ENCODE peak calls at places on chromosome 11, in seven cellular contexts. A, S, V, D, N, O and F are unnamed samples.

GRCh38 chr11:8922691-8923090 is 10.1 kb downstream of the C11orf16 start:
- DNase-seq in A (no peak), S (no peak), V (no peak), D (no peak), N (no peak), O (peak), F (no peak)

GRCh38 chr11:119222308-119222707 is 16.2 kb downstream of the CBL start:
- DNase-seq in A (no peak), S (no peak), V (peak), D (no peak), N (no peak), O (no peak), F (no peak)

GRCh38 chr11:34624069-34624468 is 3.2 kb downstream of the EHF start:
- DNase-seq in A (peak), S (peak), V (no peak), D (no peak), N (no peak), O (no peak), F (peak)

GRCh38 chr11:27234043-27234668 is 128.9 kb downstream of the CCDC34 start:
- DNase-seq in A (no peak), S (peak), V (peak), D (no peak), N (peak), O (peak), F (peak)

GRCh38 chr11:64472593-64473455 is 113.9 kb downstream of the RPS6KA4 start:
- DNase-seq in A (no peak), S (no peak), V (peak), D (peak), N (no peak), O (no peak), F (no peak)

GRCh38 chr11:111977141-111978027 is 40.2 kb downstream of the DIXDC1 start:
- DNase-seq in A (no peak), S (peak), V (peak), D (peak), N (no peak), O (no peak), F (peak)

GRCh38 chr11:134345237-134345550 is 13.4 kb downstream of the GLB1L2 start:
- DNase-seq in A (no peak), S (no peak), V (no peak), D (peak), N (no peak), O (peak), F (no peak)

GRCh38 chr11:86160546-86161149 is 83.9 kb upstream of the EED start:
- DNase-seq in A (no peak), S (no peak), V (no peak), D (no peak), N (no peak), O (no peak), F (no peak)

GRCh38 chr11:95443386-95443785 is 212.4 kb upstream of the SESN3 start:
- DNase-seq in A (peak), S (no peak), V (no peak), D (no peak), N (peak), O (no peak), F (peak)

GRCh38 chr11:124199702-124200101 is 16.6 kb downstream of the OR10D3 start:
- DNase-seq in A (no peak), S (no peak), V (peak), D (no peak), N (no peak), O (no peak), F (no peak)

GRCh38 chr11:7548659-7549283 is 35.0 kb downstream of the PPFIBP2 start:
- DNase-seq in A (peak), S (peak), V (no peak), D (no peak), N (peak), O (no peak), F (peak)

GRCh38 chr11:14809466-14809865 is 82.6 kb downstream of the CYP2R1 start:
- DNase-seq in A (no peak), S (no peak), V (no peak), D (no peak), N (no peak), O (no peak), F (no peak)

GRCh38 chr11:19241260-19242183 is 777 bp upstream of the E2F8 start:
- DNase-seq in A (peak), S (peak), V (no peak), D (no peak), N (peak), O (no peak), F (peak)

GRCh38 chr11:46615756-46616155 is 1.3 kb downstream of the HARBI1 start:
- DNase-seq in A (no peak), S (no peak), V (no peak), D (no peak), N (no peak), O (no peak), F (no peak)

GRCh38 chr11:65410936-65411680 is 11.5 kb upstream of the NEAT1 start:
- DNase-seq in A (no peak), S (no peak), V (no peak), D (no peak), N (no peak), O (no peak), F (no peak)

GRCh38 chr11:86594746-86595145 is 77.7 kb downstream of the ME3 start:
- DNase-seq in A (peak), S (no peak), V (peak), D (no peak), N (no peak), O (no peak), F (no peak)

GRCh38 chr11:126751242-126751641 is 249.3 kb downstream of the KIRREL3 start:
- DNase-seq in A (no peak), S (no peak), V (no peak), D (no peak), N (no peak), O (no peak), F (no peak)

GRCh38 chr11:5624489-5625278 is at the start of gene TRIM34:
- DNase-seq in A (peak), S (peak), V (peak), D (no peak), N (peak), O (no peak), F (peak)

GRCh38 chr11:92453055-92453454 is 228.4 kb downstream of the FAT3 start:
- DNase-seq in A (no peak), S (no peak), V (peak), D (no peak), N (no peak), O (no peak), F (peak)

GRCh38 chr11:13135385-13136271 is 126.5 kb downstream of the RASSF10 start:
- DNase-seq in A (no peak), S (no peak), V (peak), D (no peak), N (no peak), O (no peak), F (no peak)

GRCh38 chr11:57792870-57793269 is 31.3 kb downstream of the CTNND1 start:
- DNase-seq in A (no peak), S (peak), V (no peak), D (no peak), N (no peak), O (no peak), F (no peak)

GRCh38 chr11:23336961-23337360 is 476.7 kb upstream of the CCDC179 start:
- DNase-seq in A (no peak), S (no peak), V (no peak), D (no peak), N (no peak), O (no peak), F (no peak)

GRCh38 chr11:79507726-79508125 is 66.9 kb upstream of the TENM4 start:
- DNase-seq in A (no peak), S (no peak), V (no peak), D (no peak), N (no peak), O (no peak), F (no peak)

DNA sequence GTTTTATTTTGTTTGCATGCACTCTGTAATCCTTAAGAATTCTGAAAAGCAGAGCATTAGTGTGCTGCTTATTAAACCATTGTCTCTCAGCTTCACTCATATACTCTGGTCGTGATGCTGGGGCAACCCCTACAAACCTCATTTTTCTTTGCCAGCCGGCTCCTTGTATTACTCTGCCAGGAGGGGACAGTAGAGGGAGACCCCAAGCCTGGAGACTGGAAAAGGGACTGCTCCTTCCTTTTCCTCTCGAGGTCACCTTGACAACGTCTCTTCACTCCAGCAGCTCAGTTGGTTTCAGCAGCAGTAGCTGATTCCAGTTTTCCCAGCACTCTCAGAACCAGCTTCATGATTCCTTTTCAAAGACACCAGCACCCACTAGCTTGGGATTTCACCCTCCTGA is 2.8 kb upstream of the JHY start:
- DNase-seq in A (no peak), S (no peak), V (no peak), D (no peak), N (no peak), O (no peak), F (no peak)
- TF ChIP-seq CTCF in A (no peak), S (no peak), V (no peak), D (no peak), N (no peak), O (no peak), F (no peak)

GRCh38 chr11:90744169-90744568 is 521.3 kb upstream of the CHORDC1 start:
- DNase-seq in A (no peak), S (no peak), V (no peak), D (no peak), N (no peak), O (no peak), F (no peak)

DNA sequence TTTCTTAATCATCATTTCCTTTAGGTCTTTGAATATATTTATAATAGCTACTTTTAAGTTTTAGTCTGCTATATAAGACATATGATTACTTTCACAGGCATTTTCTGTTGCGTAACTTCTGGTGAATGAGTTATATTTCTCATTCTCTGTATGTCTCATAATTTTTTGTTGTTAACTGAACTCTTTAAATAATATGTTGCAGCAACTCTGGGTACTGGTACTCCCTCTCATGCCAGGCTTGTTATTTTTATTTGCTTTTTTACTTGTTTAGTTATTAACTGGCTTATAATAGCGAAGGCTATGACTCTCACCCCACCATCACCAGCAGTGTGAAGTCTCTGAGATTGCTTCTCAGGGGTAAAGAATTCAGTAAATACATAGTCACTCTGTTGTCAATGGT is 524.2 kb upstream of the CHORDC1 start:
- DNase-seq in A (no peak), S (no peak), V (no peak), D (no peak), N (no peak), O (no peak), F (no peak)
- H3K4me3 ChIP-seq in A (no peak), S (no peak), V (no peak), D (no peak), N (no peak), O (no peak), F (no peak)

GRCh38 chr11:30016588-30017363 is at the start of gene KCNA4:
- DNase-seq in A (peak), S (no peak), V (no peak), D (no peak), N (no peak), O (no peak), F (no peak)
- TF ChIP-seq CTCF in A (peak), S (no peak), V (no peak), D (no peak), N (no peak), O (no peak), F (no peak)

GRCh38 chr11:69007978-69008381 is 5.1 kb downstream of the MRGPRF start:
- DNase-seq in A (no peak), S (no peak), V (peak), D (peak), N (no peak), O (no peak), F (no peak)
- H3K4me3 ChIP-seq in A (no peak), S (no peak), V (no peak), D (no peak), N (no peak), O (peak), F (no peak)

GRCh38 chr11:2397005-2397404 is 3.5 kb upstream of the TSSC4 start:
- DNase-seq in A (no peak), S (no peak), V (no peak), D (no peak), N (no peak), O (no peak), F (no peak)

GRCh38 chr11:2400069-2400760 is at the start of gene TSSC4:
- DNase-seq in A (peak), S (peak), V (peak), D (peak), N (peak), O (peak), F (peak)

GRCh38 chr11:2399488-2400068 is 972 bp upstream of the TSSC4 start:
- DNase-seq in A (peak), S (peak), V (peak), D (peak), N (no peak), O (no peak), F (no peak)

GRCh38 chr11:2400761-2401435 is 348 bp downstream of the TSSC4 start:
- DNase-seq in A (no peak), S (no peak), V (no peak), D (no peak), N (no peak), O (peak), F (no peak)

DNA sequence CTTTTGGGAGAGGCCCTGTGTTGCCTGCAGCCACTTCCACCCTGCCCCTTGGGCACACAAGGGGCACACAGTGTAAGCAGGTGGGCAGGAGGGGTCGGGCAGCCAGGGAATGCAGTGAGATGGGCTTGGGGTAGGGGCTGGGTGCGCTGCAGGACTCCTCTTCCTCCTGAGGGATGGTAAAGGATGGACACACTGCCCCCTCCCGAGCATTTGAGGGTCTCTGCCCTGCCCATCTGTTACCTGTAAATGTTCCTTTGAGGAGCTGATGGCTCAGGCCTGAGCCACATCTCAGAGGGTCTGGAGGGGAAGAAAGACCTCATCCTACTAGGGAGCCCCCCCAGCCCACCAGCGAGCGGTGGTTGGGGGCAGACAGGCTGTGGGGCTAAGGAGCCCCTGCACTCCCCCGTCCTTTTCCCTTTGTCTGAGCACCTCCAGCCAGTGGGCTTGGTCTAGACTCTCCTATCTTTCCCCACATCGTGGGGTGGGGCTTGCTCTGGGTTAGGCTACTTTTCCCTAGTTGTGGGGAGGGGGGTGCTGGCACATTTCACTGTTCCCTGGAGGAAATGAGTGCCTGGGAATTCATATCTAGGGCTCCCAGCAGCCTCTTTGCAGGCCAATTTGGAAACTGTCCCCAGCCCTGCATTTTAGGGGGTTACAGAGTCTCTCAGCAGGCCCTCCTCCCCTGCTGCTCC is 1.7 kb upstream of the TSSC4 start:
- DNase-seq in A (no peak), S (no peak), V (no peak), D (no peak), N (no peak), O (no peak), F (no peak)
- TF ChIP-seq CTCF in A (no peak), S (no peak), V (peak), D (no peak), N (peak), O (no peak), F (no peak)

DNA sequence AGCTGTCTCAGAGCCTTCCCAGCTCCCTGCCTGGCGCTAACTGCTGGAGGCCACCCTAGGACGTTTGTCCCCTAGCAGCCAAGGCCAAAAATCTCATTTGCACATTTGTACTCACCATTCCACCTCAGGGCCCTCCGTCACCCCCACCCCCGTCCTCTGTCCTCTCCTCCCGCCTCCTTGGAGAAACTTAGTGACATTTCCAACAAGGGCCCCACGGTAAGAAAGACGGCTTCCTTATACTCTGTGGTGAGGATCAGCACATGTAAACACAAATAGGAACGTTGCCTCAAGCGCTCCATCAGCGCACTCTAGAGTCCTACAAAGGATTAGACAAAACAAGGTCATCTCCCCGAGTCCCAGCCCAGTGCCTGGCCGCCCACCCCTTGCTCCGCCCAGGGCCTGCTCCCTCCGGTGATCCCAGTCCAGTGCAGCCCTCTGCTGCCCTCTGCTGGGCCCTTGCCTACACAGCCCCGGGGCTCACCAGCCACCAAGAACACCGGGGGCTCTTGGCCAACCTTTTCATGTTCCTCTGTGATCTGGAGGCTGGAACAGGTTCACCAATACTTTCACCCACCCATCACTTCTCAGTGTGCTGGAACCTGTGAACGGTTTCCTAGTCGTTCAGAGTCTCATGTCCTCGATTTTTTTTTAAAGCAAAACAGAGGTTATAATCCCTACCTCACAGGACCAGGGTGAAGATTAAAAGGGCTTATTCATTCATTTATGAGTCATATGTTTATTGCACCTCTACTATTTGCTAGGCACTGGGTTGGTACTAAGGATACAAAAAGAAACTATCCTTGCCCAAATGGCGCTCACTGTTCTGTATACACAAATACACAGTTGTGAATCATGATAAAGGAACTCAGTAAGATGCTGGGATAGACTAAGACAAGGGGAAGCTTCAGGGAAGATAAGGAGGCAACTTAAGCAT is 15.2 kb upstream of the CTR9 start:
- DNase-seq in A (peak), S (peak), V (peak), D (peak), N (peak), O (peak), F (peak)
- H3K4me3 ChIP-seq in A (peak), S (no peak), V (peak), D (no peak), N (no peak), O (no peak), F (no peak)

GRCh38 chr11:44894217-44894617 is 56.5 kb downstream of the TP53I11 start:
- DNase-seq in A (peak), S (peak), V (peak), D (peak), N (peak), O (no peak), F (peak)
- TF ChIP-seq CTCF in A (peak), S (peak), V (peak), D (no peak), N (peak), O (peak), F (peak)

GRCh38 chr11:61586792-61587430 is 6.0 kb upstream of the SYT7 start:
- DNase-seq in A (no peak), S (no peak), V (no peak), D (no peak), N (no peak), O (no peak), F (peak)

GRCh38 chr11:61587541-61587941 is 6.7 kb upstream of the SYT7 start:
- DNase-seq in A (no peak), S (peak), V (peak), D (peak), N (no peak), O (no peak), F (no peak)

GRCh38 chr11:61585115-61585514 is 4.2 kb upstream of the SYT7 start:
- DNase-seq in A (no peak), S (no peak), V (no peak), D (no peak), N (no peak), O (no peak), F (no peak)

GRCh38 chr11:61589961-61590360 is 9.1 kb upstream of the SYT7 start:
- DNase-seq in A (no peak), S (no peak), V (no peak), D (no peak), N (no peak), O (no peak), F (no peak)

GRCh38 chr11:61587951-61588695 is 7.2 kb upstream of the SYT7 start:
- DNase-seq in A (no peak), S (peak), V (peak), D (peak), N (peak), O (no peak), F (peak)
- H3K4me3 ChIP-seq in A (peak), S (peak), V (peak), D (peak), N (no peak), O (peak), F (no peak)

DNA sequence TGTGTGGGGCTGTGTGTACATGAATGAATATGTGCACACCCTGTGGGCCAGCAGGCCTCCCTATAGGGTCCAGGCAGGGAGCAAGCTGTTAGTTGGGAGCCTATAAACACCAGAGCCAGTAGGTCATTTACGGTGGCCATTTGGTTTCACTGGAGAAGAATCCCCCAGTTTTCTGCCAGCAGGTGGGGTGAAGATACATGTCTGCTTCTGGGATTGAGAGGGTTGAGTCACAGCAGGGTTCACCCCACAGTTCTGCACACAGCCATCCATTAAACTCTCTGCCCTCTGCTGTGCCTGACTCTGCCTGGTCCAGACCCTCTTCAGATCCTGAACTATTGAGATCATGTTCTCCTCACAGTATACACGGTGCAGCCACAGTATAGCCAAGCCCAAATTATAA is 34.9 kb downstream of the BARX2 start:
- DNase-seq in A (no peak), S (no peak), V (no peak), D (no peak), N (no peak), O (no peak), F (no peak)
- TF ChIP-seq CTCF in A (no peak), S (no peak), V (no peak), D (no peak), N (no peak), O (no peak), F (no peak)

GRCh38 chr11:88332851-88333250 is 4.7 kb downstream of the CTSC start:
- DNase-seq in A (no peak), S (no peak), V (peak), D (no peak), N (no peak), O (no peak), F (no peak)
- H3K4me3 ChIP-seq in A (no peak), S (no peak), V (no peak), D (no peak), N (no peak), O (no peak), F (peak)